ENCODE peak calls at places on chromosomes 7 and 10, in five cellular contexts. W is GM04504; H is lower lobe of right lung; G is pulmonary artery endothelial cell; U is stimulated activated CD8-positive, alpha-beta memory T cell treated with anti-CD3 and anti-CD28 coated beads, Interleukin-15, amount 100 ng/mL, for 24 hours. F is an unnamed sample.

GRCh38 chr7:130210181-130210935 is 2.7 kb downstream of the SSMEM1 start:
- DNase-seq in W (peak), H (no peak), G (no peak), U (no peak), F (no peak)

GRCh38 chr10:22315455-22316285 is 518 bp upstream of the COMMD3 start:
- DNase-seq in W (no peak), H (no peak), G (no peak), U (no peak), F (no peak)

GRCh38 chr7:56007167-56007652 is 42.8 kb downstream of the NIPSNAP2 start:
- DNase-seq in W (no peak), H (no peak), G (no peak), U (no peak), F (no peak)

GRCh38 chr7:51224811-51225581 is 91.6 kb downstream of the COBL start:
- DNase-seq in W (no peak), H (peak), G (no peak), U (no peak), F (peak)

GRCh38 chr7:16492513-16493062 is 27.1 kb upstream of the SOSTDC1 start:
- DNase-seq in W (no peak), H (no peak), G (no peak), U (no peak), F (no peak)

GRCh38 chr7:96327429-96327828 is 5.5 kb upstream of the SLC25A13 start:
- DNase-seq in W (no peak), H (no peak), G (no peak), U (no peak), F (peak)

GRCh38 chr10:48821692-48822091 is 117.9 kb downstream of the LRRC18 start:
- DNase-seq in W (no peak), H (no peak), G (no peak), U (no peak), F (no peak)

GRCh38 chr7:45176091-45176490 is 18.5 kb downstream of the RAMP3 start:
- DNase-seq in W (no peak), H (peak), G (no peak), U (no peak), F (no peak)

GRCh38 chr7:126924477-126924876 is 328.3 kb downstream of the GRM8 start:
- DNase-seq in W (no peak), H (no peak), G (no peak), U (no peak), F (no peak)

GRCh38 chr7:98785929-98786571 is 83.8 kb downstream of the TMEM130 start:
- DNase-seq in W (no peak), H (no peak), G (no peak), U (no peak), F (no peak)

GRCh38 chr10:132897516-132898381 is 44.6 kb downstream of the CFAP46 start:
- DNase-seq in W (no peak), H (no peak), G (no peak), U (no peak), F (peak)

GRCh38 chr7:21616796-21617436 is 74.1 kb downstream of the DNAH11 start:
- DNase-seq in W (no peak), H (no peak), G (peak), U (no peak), F (no peak)

GRCh38 chr10:117551322-117552155 is 9.0 kb downstream of the EMX2 start:
- DNase-seq in W (no peak), H (no peak), G (no peak), U (no peak), F (no peak)

GRCh38 chr7:118104812-118105441 is 79.0 kb upstream of the LSM8 start:
- DNase-seq in W (no peak), H (no peak), G (no peak), U (no peak), F (no peak)

GRCh38 chr7:37151741-37152413 is 296.8 kb downstream of the ELMO1 start:
- DNase-seq in W (no peak), H (no peak), G (no peak), U (no peak), F (peak)

GRCh38 chr10:89337493-89337892 is 9.7 kb downstream of the IFIT3 start:
- DNase-seq in W (no peak), H (no peak), G (no peak), U (no peak), F (no peak)

GRCh38 chr7:1843921-1844335 is 173.9 kb downstream of the ELFN1 start:
- DNase-seq in W (no peak), H (peak), G (no peak), U (no peak), F (no peak)

GRCh38 chr10:102815790-102816549 is 21.2 kb downstream of the CYP17A1 start:
- DNase-seq in W (peak), H (peak), G (peak), U (no peak), F (no peak)

GRCh38 chr7:4726568-4726967 is 44.5 kb downstream of the FOXK1 start:
- DNase-seq in W (no peak), H (no peak), G (no peak), U (no peak), F (no peak)

GRCh38 chr7:681551-682307 is 44.8 kb upstream of the DNAAF5 start:
- DNase-seq in W (no peak), H (no peak), G (no peak), U (no peak), F (no peak)

GRCh38 chr10:91901784-91902677 is 7.3 kb downstream of the FGFBP3 start:
- DNase-seq in W (peak), H (no peak), G (peak), U (no peak), F (no peak)

GRCh38 chr7:148402159-148402558 is 188.4 kb upstream of the C7orf33 start:
- DNase-seq in W (no peak), H (no peak), G (no peak), U (no peak), F (no peak)

GRCh38 chr7:107234436-107234835 is 65.6 kb downstream of the HBP1 start:
- DNase-seq in W (no peak), H (no peak), G (no peak), U (no peak), F (no peak)

GRCh38 chr7:44307301-44307900 is 18.0 kb downstream of the CAMK2B start:
- DNase-seq in W (peak), H (no peak), G (no peak), U (no peak), F (no peak)

GRCh38 chr10:71750986-71751385 is 22.3 kb downstream of the VSIR start:
- DNase-seq in W (no peak), H (no peak), G (no peak), U (no peak), F (no peak)

GRCh38 chr7:70178206-70178605 is 579.9 kb downstream of the AUTS2 start:
- DNase-seq in W (no peak), H (no peak), G (no peak), U (no peak), F (no peak)

GRCh38 chr7:2399848-2400587 is 3.4 kb upstream of the CHST12 start:
- DNase-seq in W (peak), H (peak), G (peak), U (no peak), F (peak)

GRCh38 chr7:1231214-1232102 is 1.2 kb upstream of the UNCX start:
- DNase-seq in W (no peak), H (no peak), G (no peak), U (no peak), F (no peak)

GRCh38 chr7:63789378-63790176 is 209.1 kb upstream of the ZNF722 start:
- DNase-seq in W (no peak), H (no peak), G (no peak), U (no peak), F (peak)

GRCh38 chr7:66205736-66206080 is 574 bp downstream of the TPST1 start:
- DNase-seq in W (no peak), H (no peak), G (no peak), U (no peak), F (peak)

GRCh38 chr7:149838992-149839408 is 825 bp downstream of the ZNF862 start:
- DNase-seq in W (no peak), H (no peak), G (no peak), U (no peak), F (no peak)

F was measured in body of pancreas.